ENCODE peak calls at places on chromosomes 12 and 14, in five cellular contexts. One of them, this sample, is unnamed.
A peak's percentile ranks its signal among the peaks of the same experiment; 100 is the strongest.

GRCh38 chr12:98856897-98857540 is 211.9 kb downstream of the APAF1 start:
- DNase-seq in neural crest cell: no peak
- DNase-seq in ascending aorta: no peak
- DNase-seq in M059J: peak; percentile 30
- DNase-seq in T follicular helper cell: no peak
- DNase-seq in this sample: no peak

GRCh38 chr14:20143911-20144310 is 5.3 kb downstream of the OR4N5 start:
- DNase-seq in neural crest cell: no peak
- DNase-seq in ascending aorta: no peak
- DNase-seq in M059J: no peak
- DNase-seq in T follicular helper cell: no peak
- DNase-seq in this sample: no peak

GRCh38 chr14:21894003-21894897 is 220.6 kb upstream of the OR4E1 start:
- DNase-seq in neural crest cell: no peak
- DNase-seq in ascending aorta: no peak
- DNase-seq in M059J: no peak
- DNase-seq in T follicular helper cell: peak; percentile 23
- DNase-seq in this sample: peak; percentile 39

GRCh38 chr12:70774055-70774454 is 136.8 kb upstream of the PTPRB start:
- DNase-seq in neural crest cell: no peak
- DNase-seq in ascending aorta: no peak
- DNase-seq in M059J: peak; percentile 62
- DNase-seq in T follicular helper cell: no peak
- DNase-seq in this sample: no peak

GRCh38 chr12:6052206-6052939 is 72.1 kb downstream of the VWF start:
- DNase-seq in neural crest cell: no peak
- DNase-seq in ascending aorta: no peak
- DNase-seq in M059J: no peak
- DNase-seq in T follicular helper cell: no peak
- DNase-seq in this sample: no peak

GRCh38 chr12:109595321-109595902 is 21.8 kb downstream of the MVK start:
- DNase-seq in neural crest cell: no peak
- DNase-seq in ascending aorta: no peak
- DNase-seq in M059J: no peak
- DNase-seq in T follicular helper cell: no peak
- DNase-seq in this sample: peak; percentile 45

GRCh38 chr14:91128699-91129098 is 14.8 kb downstream of the DGLUCY start:
- DNase-seq in neural crest cell: no peak
- DNase-seq in ascending aorta: no peak
- DNase-seq in M059J: no peak
- DNase-seq in T follicular helper cell: no peak
- DNase-seq in this sample: no peak

GRCh38 chr12:51771008-51771407 is 77.5 kb downstream of the FIGNL2 start:
- DNase-seq in neural crest cell: no peak
- DNase-seq in ascending aorta: no peak
- DNase-seq in M059J: no peak
- DNase-seq in T follicular helper cell: no peak
- DNase-seq in this sample: no peak

GRCh38 chr14:69115407-69116185 is 37.3 kb downstream of the DCAF5 start:
- DNase-seq in neural crest cell: no peak
- DNase-seq in ascending aorta: no peak
- DNase-seq in M059J: no peak
- DNase-seq in T follicular helper cell: no peak
- DNase-seq in this sample: no peak

GRCh38 chr12:89225808-89226368 is 126.4 kb downstream of the DUSP6 start:
- DNase-seq in neural crest cell: no peak
- DNase-seq in ascending aorta: no peak
- DNase-seq in M059J: peak; percentile 89
- DNase-seq in T follicular helper cell: no peak
- DNase-seq in this sample: no peak

GRCh38 chr12:70661762-70662161 is 24.5 kb upstream of the PTPRB start:
- DNase-seq in neural crest cell: no peak
- DNase-seq in ascending aorta: no peak
- DNase-seq in M059J: peak; percentile 92
- DNase-seq in T follicular helper cell: no peak
- DNase-seq in this sample: no peak

GRCh38 chr14:102323102-102323501 is 3.6 kb downstream of the ZNF839 start:
- DNase-seq in neural crest cell: no peak
- DNase-seq in ascending aorta: no peak
- DNase-seq in M059J: peak; percentile 65
- DNase-seq in T follicular helper cell: no peak
- DNase-seq in this sample: no peak

GRCh38 chr12:53169644-53170043 is 10.9 kb upstream of the ZNF740 start:
- DNase-seq in neural crest cell: no peak
- DNase-seq in ascending aorta: no peak
- DNase-seq in M059J: no peak
- DNase-seq in T follicular helper cell: no peak
- DNase-seq in this sample: no peak

GRCh38 chr14:97977711-97978261 is 1180.6 kb downstream of the VRK1 start:
- DNase-seq in neural crest cell: no peak
- DNase-seq in ascending aorta: peak; percentile 15
- DNase-seq in M059J: no peak
- DNase-seq in T follicular helper cell: peak; percentile 62
- DNase-seq in this sample: peak; percentile 71

GRCh38 chr12:54287316-54288157 is 7.0 kb downstream of the HNRNPA1 start:
- DNase-seq in neural crest cell: no peak
- DNase-seq in ascending aorta: no peak
- DNase-seq in M059J: no peak
- DNase-seq in T follicular helper cell: no peak
- DNase-seq in this sample: no peak

GRCh38 chr14:26925876-26926584 is 328.2 kb upstream of the NOVA1 start:
- DNase-seq in neural crest cell: no peak
- DNase-seq in ascending aorta: no peak
- DNase-seq in M059J: no peak
- DNase-seq in T follicular helper cell: no peak
- DNase-seq in this sample: no peak

GRCh38 chr14:88895116-88895515 is 70.7 kb downstream of the TTC8 start:
- DNase-seq in neural crest cell: no peak
- DNase-seq in ascending aorta: no peak
- DNase-seq in M059J: peak; percentile 74
- DNase-seq in T follicular helper cell: no peak
- DNase-seq in this sample: no peak

GRCh38 chr14:106790189-106791036 is 1264.0 kb downstream of the TMEM121 start:
- DNase-seq in neural crest cell: no peak
- DNase-seq in ascending aorta: no peak
- DNase-seq in M059J: peak; percentile 12
- DNase-seq in T follicular helper cell: peak; percentile 40
- DNase-seq in this sample: peak; percentile 49

GRCh38 chr14:105147701-105148603 is 20.6 kb downstream of the JAG2 start:
- DNase-seq in neural crest cell: no peak
- DNase-seq in ascending aorta: no peak
- DNase-seq in M059J: no peak
- DNase-seq in T follicular helper cell: no peak
- DNase-seq in this sample: peak; percentile 21

GRCh38 chr12:99059824-99060526 is 414.9 kb downstream of the APAF1 start:
- DNase-seq in neural crest cell: peak; percentile 8
- DNase-seq in ascending aorta: peak; percentile 10
- DNase-seq in M059J: no peak
- DNase-seq in T follicular helper cell: no peak
- DNase-seq in this sample: no peak

GRCh38 chr12:57528176-57528575 is 5.6 kb downstream of the MBD6 start:
- DNase-seq in neural crest cell: no peak
- DNase-seq in ascending aorta: no peak
- DNase-seq in M059J: no peak
- DNase-seq in T follicular helper cell: no peak
- DNase-seq in this sample: no peak

GRCh38 chr14:96824283-96824682 is 27.1 kb downstream of the VRK1 start:
- DNase-seq in neural crest cell: no peak
- DNase-seq in ascending aorta: no peak
- DNase-seq in M059J: peak; percentile 17
- DNase-seq in T follicular helper cell: no peak
- DNase-seq in this sample: no peak

GRCh38 chr12:121181181-121181580 is 28.7 kb upstream of the P2RX4 start:
- DNase-seq in neural crest cell: no peak
- DNase-seq in ascending aorta: no peak
- DNase-seq in M059J: no peak
- DNase-seq in T follicular helper cell: no peak
- DNase-seq in this sample: no peak

GRCh38 chr12:75783093-75783877 is 248.3 kb downstream of the PHLDA1 start:
- DNase-seq in neural crest cell: no peak
- DNase-seq in ascending aorta: peak; percentile 12
- DNase-seq in M059J: peak; percentile 63
- DNase-seq in T follicular helper cell: no peak
- DNase-seq in this sample: no peak

GRCh38 chr14:67503331-67503730 is 14.8 kb upstream of the TMEM229B start:
- DNase-seq in neural crest cell: no peak
- DNase-seq in ascending aorta: no peak
- DNase-seq in M059J: no peak
- DNase-seq in T follicular helper cell: no peak
- DNase-seq in this sample: no peak

GRCh38 chr12:88624911-88625310 is 44.6 kb upstream of the KITLG start:
- DNase-seq in neural crest cell: no peak
- DNase-seq in ascending aorta: no peak
- DNase-seq in M059J: peak; percentile 54
- DNase-seq in T follicular helper cell: no peak
- DNase-seq in this sample: no peak

GRCh38 chr12:11697670-11698387 is 48.4 kb downstream of the ETV6 start:
- DNase-seq in neural crest cell: no peak
- DNase-seq in ascending aorta: no peak
- DNase-seq in M059J: peak; percentile 58
- DNase-seq in T follicular helper cell: no peak
- DNase-seq in this sample: no peak

GRCh38 chr12:57430117-57430930 is 519 bp downstream of the R3HDM2 start:
- DNase-seq in neural crest cell: peak; percentile 36
- DNase-seq in ascending aorta: no peak
- DNase-seq in M059J: peak; percentile 15
- DNase-seq in T follicular helper cell: peak; percentile 25
- DNase-seq in this sample: peak; percentile 60

GRCh38 chr12:68792952-68793351 is 15.0 kb upstream of the MDM2 start:
- DNase-seq in neural crest cell: no peak
- DNase-seq in ascending aorta: no peak
- DNase-seq in M059J: peak; percentile 25
- DNase-seq in T follicular helper cell: no peak
- DNase-seq in this sample: peak; percentile 19

GRCh38 chr12:87836190-87836589 is 193.0 kb downstream of the C12orf50 start:
- DNase-seq in neural crest cell: no peak
- DNase-seq in ascending aorta: no peak
- DNase-seq in M059J: no peak
- DNase-seq in T follicular helper cell: no peak
- DNase-seq in this sample: no peak

GRCh38 chr14:59439256-59440015 is 25.7 kb downstream of the GPR135 start:
- DNase-seq in neural crest cell: no peak
- DNase-seq in ascending aorta: no peak
- DNase-seq in M059J: no peak
- DNase-seq in T follicular helper cell: no peak
- DNase-seq in this sample: no peak

GRCh38 chr12:123231931-123232330 is 1.0 kb downstream of the MPHOSPH9 start:
- DNase-seq in neural crest cell: no peak
- DNase-seq in ascending aorta: no peak
- DNase-seq in M059J: peak; percentile 23
- DNase-seq in T follicular helper cell: no peak
- DNase-seq in this sample: no peak